ENCODE peak calls at places on chromosomes 11 and 22, in eight cellular contexts. N, O, G, L, J, A, D and Z are unnamed samples.

GRCh38 chr11:2553886-2554285 is 109.1 kb downstream of the KCNQ1 start:
- DNase-seq in N (no peak), L (no peak), O (no peak), J (no peak), D (no peak), A (no peak), G (peak), Z (no peak)

GRCh38 chr11:66100272-66101037 is 30.4 kb downstream of the PACS1 start:
- DNase-seq in A (peak), D (peak), J (peak), G (no peak), L (peak), N (peak), O (no peak), Z (peak)

GRCh38 chr11:112227002-112227401 is 774 bp downstream of the PTS start:
- DNase-seq in N (no peak), A (no peak), O (no peak), J (no peak), L (no peak), D (no peak), G (no peak), Z (peak)

GRCh38 chr22:28435271-28435825 is 244.3 kb downstream of the TTC28 start:
- DNase-seq in L (no peak), N (peak), D (no peak), G (peak), J (no peak), O (no peak), A (no peak), Z (peak)

GRCh38 chr11:13009921-13010736 is 1.0 kb downstream of the RASSF10 start:
- DNase-seq in J (no peak), A (no peak), L (no peak), N (no peak), O (peak), D (peak), G (no peak), Z (no peak)

GRCh38 chr22:44304354-44304753 is 8.4 kb downstream of the SHISAL1 start:
- DNase-seq in N (no peak), G (no peak), L (peak), J (no peak), A (no peak), O (no peak), D (no peak), Z (no peak)

GRCh38 chr11:9280655-9281301 is 15.6 kb upstream of the DENND5A start:
- DNase-seq in N (peak), D (peak), J (no peak), A (no peak), O (no peak), G (peak), L (peak), Z (peak)

GRCh38 chr11:58905141-58905715 is 34.1 kb upstream of the GLYATL1 start:
- DNase-seq in D (peak), G (peak), O (peak), N (peak), A (peak), L (peak), J (no peak), Z (no peak)

GRCh38 chr22:30481711-30482110 is 9.9 kb upstream of the SEC14L3 start:
- DNase-seq in L (no peak), N (no peak), J (no peak), G (peak), D (no peak), A (no peak), O (no peak), Z (peak)

GRCh38 chr22:23122992-23123803 is 18.6 kb downstream of the RSPH14 start:
- DNase-seq in L (no peak), N (no peak), D (no peak), G (no peak), A (no peak), J (peak), O (no peak), Z (no peak)